ENCODE peak calls at places on chromosomes 12 and 14, in nine cellular contexts. One of them, this sample, is unnamed.

GRCh38 chr12:113359133-113359938 is 949 bp downstream of the PLBD2 start:
- DNase-seq in mesendoderm: no peak
- DNase-seq in left ventricle myocardium inferior: peak; percentile 70
- DNase-seq in endothelial cell of umbilical vein: no peak
- DNase-seq in breast epithelium: no peak
- DNase-seq in fibroblast of lung: peak; percentile 30
- DNase-seq in CD8-positive, alpha-beta memory T cell: peak; percentile 6
- DNase-seq in colonic mucosa: peak; percentile 52
- DNase-seq in cardiac muscle cell: peak; percentile 53
- DNase-seq in this sample: peak; percentile 20

GRCh38 chr14:64501326-64502171 is 2.1 kb downstream of the ZBTB25 start:
- DNase-seq in left ventricle myocardium inferior: peak; percentile 66
- DNase-seq in breast epithelium: peak; percentile 28
- DNase-seq in fibroblast of lung: peak; percentile 82
- DNase-seq in colonic mucosa: peak; percentile 72
- DNase-seq in mesendoderm: peak; percentile 67
- DNase-seq in endothelial cell of umbilical vein: peak; percentile 46
- DNase-seq in CD8-positive, alpha-beta memory T cell: no peak
- DNase-seq in cardiac muscle cell: peak; percentile 88
- DNase-seq in this sample: peak; percentile 68

GRCh38 chr12:39272934-39273770 is 169.8 kb downstream of the KIF21A start:
- DNase-seq in breast epithelium: no peak
- DNase-seq in mesendoderm: peak; percentile 51
- DNase-seq in CD8-positive, alpha-beta memory T cell: no peak
- DNase-seq in endothelial cell of umbilical vein: peak; percentile 67
- DNase-seq in left ventricle myocardium inferior: no peak
- DNase-seq in colonic mucosa: peak; percentile 45
- DNase-seq in fibroblast of lung: peak; percentile 39
- DNase-seq in cardiac muscle cell: peak; percentile 59
- DNase-seq in this sample: peak; percentile 20

GRCh38 chr14:61567838-61568571 is 127.3 kb upstream of the HIF1A start:
- DNase-seq in CD8-positive, alpha-beta memory T cell: no peak
- DNase-seq in fibroblast of lung: no peak
- DNase-seq in cardiac muscle cell: no peak
- DNase-seq in mesendoderm: peak; percentile 52
- DNase-seq in left ventricle myocardium inferior: no peak
- DNase-seq in endothelial cell of umbilical vein: no peak
- DNase-seq in colonic mucosa: no peak
- DNase-seq in breast epithelium: no peak
- DNase-seq in this sample: no peak

GRCh38 chr14:100654025-100654813 is 67.0 kb upstream of the BEGAIN start:
- DNase-seq in CD8-positive, alpha-beta memory T cell: no peak
- DNase-seq in cardiac muscle cell: no peak
- DNase-seq in colonic mucosa: no peak
- DNase-seq in breast epithelium: no peak
- DNase-seq in fibroblast of lung: no peak
- DNase-seq in endothelial cell of umbilical vein: no peak
- DNase-seq in left ventricle myocardium inferior: no peak
- DNase-seq in mesendoderm: no peak
- DNase-seq in this sample: no peak

GRCh38 chr12:80441921-80442320 is 2.1 kb upstream of the PTPRQ start:
- DNase-seq in left ventricle myocardium inferior: no peak
- DNase-seq in CD8-positive, alpha-beta memory T cell: no peak
- DNase-seq in endothelial cell of umbilical vein: peak; percentile 58
- DNase-seq in mesendoderm: no peak
- DNase-seq in fibroblast of lung: peak; percentile 95
- DNase-seq in breast epithelium: no peak
- DNase-seq in colonic mucosa: no peak
- DNase-seq in cardiac muscle cell: peak; percentile 81
- DNase-seq in this sample: no peak

GRCh38 chr12:127194176-127194575 is 1072.8 kb upstream of the TMEM132C start:
- DNase-seq in fibroblast of lung: peak; percentile 61
- DNase-seq in CD8-positive, alpha-beta memory T cell: no peak
- DNase-seq in colonic mucosa: no peak
- DNase-seq in endothelial cell of umbilical vein: no peak
- DNase-seq in mesendoderm: no peak
- DNase-seq in breast epithelium: no peak
- DNase-seq in left ventricle myocardium inferior: no peak
- DNase-seq in cardiac muscle cell: no peak
- DNase-seq in this sample: no peak

GRCh38 chr12:23899434-23899833 is 50.0 kb downstream of the SOX5 start:
- DNase-seq in left ventricle myocardium inferior: no peak
- DNase-seq in endothelial cell of umbilical vein: no peak
- DNase-seq in CD8-positive, alpha-beta memory T cell: no peak
- DNase-seq in fibroblast of lung: no peak
- DNase-seq in breast epithelium: no peak
- DNase-seq in colonic mucosa: no peak
- DNase-seq in mesendoderm: no peak
- DNase-seq in cardiac muscle cell: peak; percentile 12
- DNase-seq in this sample: no peak

GRCh38 chr12:120096671-120097202 is 19.8 kb downstream of the RAB35 start:
- DNase-seq in cardiac muscle cell: no peak
- DNase-seq in colonic mucosa: no peak
- DNase-seq in endothelial cell of umbilical vein: no peak
- DNase-seq in left ventricle myocardium inferior: no peak
- DNase-seq in CD8-positive, alpha-beta memory T cell: no peak
- DNase-seq in mesendoderm: no peak
- DNase-seq in breast epithelium: no peak
- DNase-seq in fibroblast of lung: no peak
- DNase-seq in this sample: no peak

GRCh38 chr14:55877942-55878341 is 240.3 kb upstream of the PELI2 start:
- DNase-seq in colonic mucosa: no peak
- DNase-seq in mesendoderm: no peak
- DNase-seq in breast epithelium: no peak
- DNase-seq in CD8-positive, alpha-beta memory T cell: no peak
- DNase-seq in endothelial cell of umbilical vein: no peak
- DNase-seq in cardiac muscle cell: peak; percentile 78
- DNase-seq in fibroblast of lung: peak; percentile 32
- DNase-seq in left ventricle myocardium inferior: no peak
- DNase-seq in this sample: no peak

GRCh38 chr14:63276492-63277342 is 42.0 kb downstream of the GPHB5 start:
- DNase-seq in mesendoderm: peak; percentile 59
- DNase-seq in colonic mucosa: no peak
- DNase-seq in cardiac muscle cell: peak; percentile 72
- DNase-seq in breast epithelium: no peak
- DNase-seq in endothelial cell of umbilical vein: peak; percentile 64
- DNase-seq in CD8-positive, alpha-beta memory T cell: no peak
- DNase-seq in left ventricle myocardium inferior: no peak
- DNase-seq in fibroblast of lung: peak; percentile 65
- DNase-seq in this sample: no peak

GRCh38 chr12:104462931-104463339 is 6.2 kb downstream of the CHST11 start:
- DNase-seq in colonic mucosa: no peak
- DNase-seq in CD8-positive, alpha-beta memory T cell: peak; percentile 59
- DNase-seq in mesendoderm: no peak
- DNase-seq in breast epithelium: no peak
- DNase-seq in cardiac muscle cell: no peak
- DNase-seq in endothelial cell of umbilical vein: peak; percentile 50
- DNase-seq in fibroblast of lung: no peak
- DNase-seq in left ventricle myocardium inferior: no peak
- DNase-seq in this sample: peak; percentile 24

GRCh38 chr14:54364555-54365415 is 32.0 kb upstream of the CDKN3 start:
- DNase-seq in breast epithelium: peak; percentile 48
- DNase-seq in endothelial cell of umbilical vein: peak; percentile 86
- DNase-seq in colonic mucosa: no peak
- DNase-seq in CD8-positive, alpha-beta memory T cell: no peak
- DNase-seq in cardiac muscle cell: peak; percentile 89
- DNase-seq in mesendoderm: no peak
- DNase-seq in fibroblast of lung: peak; percentile 86
- DNase-seq in left ventricle myocardium inferior: peak; percentile 61
- DNase-seq in this sample: no peak
- H3K4me1 ChIP-seq in breast epithelium: no peaks in the 10 kb centered on the region
- H3K4me1 ChIP-seq in endothelial cell of umbilical vein: peaks cover 38% of the 10 kb centered on the region
- H3K4me1 ChIP-seq in colonic mucosa: no peaks in the 10 kb centered on the region
- H3K4me1 ChIP-seq in CD8-positive, alpha-beta memory T cell: no peaks in the 10 kb centered on the region
- H3K4me1 ChIP-seq in cardiac muscle cell: no peaks in the 10 kb centered on the region
- H3K4me1 ChIP-seq in mesendoderm: peaks cover 7% of the 10 kb centered on the region
- H3K4me1 ChIP-seq in fibroblast of lung: peaks cover 3% of the 10 kb centered on the region
- H3K4me1 ChIP-seq in left ventricle myocardium inferior: peaks cover 44% of the 10 kb centered on the region
- H3K4me1 ChIP-seq in this sample: no peaks in the 10 kb centered on the region

GRCh38 chr12:95205685-95206084 is 11.6 kb downstream of the FGD6 start:
- DNase-seq in endothelial cell of umbilical vein: peak; percentile 84
- DNase-seq in CD8-positive, alpha-beta memory T cell: no peak
- DNase-seq in cardiac muscle cell: peak; percentile 86
- DNase-seq in breast epithelium: peak; percentile 40
- DNase-seq in mesendoderm: peak; percentile 84
- DNase-seq in left ventricle myocardium inferior: no peak
- DNase-seq in colonic mucosa: no peak
- DNase-seq in fibroblast of lung: peak; percentile 89
- DNase-seq in this sample: no peak

GRCh38 chr12:95206916-95207315 is 10.4 kb downstream of the FGD6 start:
- DNase-seq in left ventricle myocardium inferior: no peak
- DNase-seq in CD8-positive, alpha-beta memory T cell: no peak
- DNase-seq in breast epithelium: no peak
- DNase-seq in fibroblast of lung: no peak
- DNase-seq in colonic mucosa: no peak
- DNase-seq in mesendoderm: no peak
- DNase-seq in cardiac muscle cell: no peak
- DNase-seq in endothelial cell of umbilical vein: no peak
- DNase-seq in this sample: no peak

GRCh38 chr12:95207407-95207806 is 9.9 kb downstream of the FGD6 start:
- DNase-seq in CD8-positive, alpha-beta memory T cell: no peak
- DNase-seq in mesendoderm: no peak
- DNase-seq in endothelial cell of umbilical vein: no peak
- DNase-seq in left ventricle myocardium inferior: no peak
- DNase-seq in cardiac muscle cell: no peak
- DNase-seq in breast epithelium: no peak
- DNase-seq in fibroblast of lung: no peak
- DNase-seq in colonic mucosa: no peak
- DNase-seq in this sample: no peak

GRCh38 chr12:95205016-95205415 is 12.3 kb downstream of the FGD6 start:
- DNase-seq in CD8-positive, alpha-beta memory T cell: no peak
- DNase-seq in endothelial cell of umbilical vein: no peak
- DNase-seq in cardiac muscle cell: no peak
- DNase-seq in left ventricle myocardium inferior: no peak
- DNase-seq in colonic mucosa: no peak
- DNase-seq in mesendoderm: no peak
- DNase-seq in fibroblast of lung: no peak
- DNase-seq in breast epithelium: no peak
- DNase-seq in this sample: no peak

GRCh38 chr12:95208678-95209077 is 8.6 kb downstream of the FGD6 start:
- DNase-seq in cardiac muscle cell: no peak
- DNase-seq in left ventricle myocardium inferior: no peak
- DNase-seq in colonic mucosa: no peak
- DNase-seq in endothelial cell of umbilical vein: no peak
- DNase-seq in fibroblast of lung: no peak
- DNase-seq in CD8-positive, alpha-beta memory T cell: no peak
- DNase-seq in mesendoderm: peak; percentile 48
- DNase-seq in breast epithelium: no peak
- DNase-seq in this sample: no peak
- H3K27ac ChIP-seq in cardiac muscle cell: no peak overlapping the region
- H3K27ac ChIP-seq in left ventricle myocardium inferior: no peak overlapping the region
- H3K27ac ChIP-seq in colonic mucosa: no peak overlapping the region
- H3K27ac ChIP-seq in endothelial cell of umbilical vein: no peak overlapping the region
- H3K27ac ChIP-seq in fibroblast of lung: no peak overlapping the region
- H3K27ac ChIP-seq in CD8-positive, alpha-beta memory T cell: no peak overlapping the region
- H3K27ac ChIP-seq in mesendoderm: no peak overlapping the region
- H3K27ac ChIP-seq in breast epithelium: no peak overlapping the region
- H3K27ac ChIP-seq in this sample: no peak overlapping the region

DNA sequence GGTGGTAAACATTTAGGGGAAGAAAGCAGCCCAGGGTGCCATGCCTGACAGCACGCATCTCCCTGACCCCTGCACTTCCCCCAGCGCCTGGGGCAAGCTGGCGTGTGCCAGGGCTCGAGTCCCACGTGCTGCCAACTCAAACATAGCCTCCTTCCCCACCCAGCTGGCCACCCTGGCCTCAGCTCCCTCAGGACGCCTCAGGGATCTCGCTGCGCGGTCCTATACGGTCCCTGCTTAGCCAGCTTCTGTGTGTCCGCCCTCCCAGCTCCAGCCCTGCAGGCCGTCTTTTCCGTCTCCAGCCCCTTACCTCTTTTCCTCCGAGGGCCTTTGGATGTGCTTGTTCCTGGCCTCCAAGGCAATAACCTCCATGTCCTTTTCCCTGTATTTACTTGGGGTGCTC is 71.0 kb downstream of the TESC start:
- DNase-seq in CD8-positive, alpha-beta memory T cell: no peak
- DNase-seq in endothelial cell of umbilical vein: no peak
- DNase-seq in breast epithelium: no peak
- DNase-seq in mesendoderm: no peak
- DNase-seq in colonic mucosa: no peak
- DNase-seq in fibroblast of lung: no peak
- DNase-seq in cardiac muscle cell: no peak
- DNase-seq in left ventricle myocardium inferior: no peak
- DNase-seq in this sample: no peak
- H3K4me1 ChIP-seq in CD8-positive, alpha-beta memory T cell: no peaks in the 10 kb centered on the region
- H3K4me1 ChIP-seq in endothelial cell of umbilical vein: no peaks in the 10 kb centered on the region
- H3K4me1 ChIP-seq in breast epithelium: peaks cover 4% of the 10 kb centered on the region
- H3K4me1 ChIP-seq in mesendoderm: no peaks in the 10 kb centered on the region
- H3K4me1 ChIP-seq in colonic mucosa: no peaks in the 10 kb centered on the region
- H3K4me1 ChIP-seq in fibroblast of lung: no peaks in the 10 kb centered on the region
- H3K4me1 ChIP-seq in cardiac muscle cell: peaks cover 22% of the 10 kb centered on the region
- H3K4me1 ChIP-seq in left ventricle myocardium inferior: peaks cover 64% of the 10 kb centered on the region
- H3K4me1 ChIP-seq in this sample: peaks cover 8% of the 10 kb centered on the region

GRCh38 chr12:3271639-3272038 is 194.5 kb downstream of the TSPAN9 start:
- DNase-seq in cardiac muscle cell: no peak
- DNase-seq in CD8-positive, alpha-beta memory T cell: no peak
- DNase-seq in breast epithelium: no peak
- DNase-seq in left ventricle myocardium inferior: no peak
- DNase-seq in fibroblast of lung: no peak
- DNase-seq in mesendoderm: no peak
- DNase-seq in endothelial cell of umbilical vein: no peak
- DNase-seq in colonic mucosa: no peak
- DNase-seq in this sample: no peak

GRCh38 chr12:3274664-3275063 is 197.5 kb downstream of the TSPAN9 start:
- DNase-seq in colonic mucosa: no peak
- DNase-seq in left ventricle myocardium inferior: peak; percentile 54
- DNase-seq in cardiac muscle cell: no peak
- DNase-seq in mesendoderm: no peak
- DNase-seq in breast epithelium: no peak
- DNase-seq in endothelial cell of umbilical vein: no peak
- DNase-seq in CD8-positive, alpha-beta memory T cell: no peak
- DNase-seq in fibroblast of lung: no peak
- DNase-seq in this sample: no peak

GRCh38 chr12:3272958-3273357 is 195.8 kb downstream of the TSPAN9 start:
- DNase-seq in CD8-positive, alpha-beta memory T cell: no peak
- DNase-seq in colonic mucosa: no peak
- DNase-seq in endothelial cell of umbilical vein: no peak
- DNase-seq in left ventricle myocardium inferior: no peak
- DNase-seq in fibroblast of lung: no peak
- DNase-seq in cardiac muscle cell: no peak
- DNase-seq in mesendoderm: no peak
- DNase-seq in breast epithelium: no peak
- DNase-seq in this sample: no peak

GRCh38 chr12:3275171-3276041 is 198.2 kb downstream of the TSPAN9 start:
- DNase-seq in CD8-positive, alpha-beta memory T cell: peak; percentile 42
- DNase-seq in fibroblast of lung: peak; percentile 56
- DNase-seq in colonic mucosa: peak; percentile 73
- DNase-seq in endothelial cell of umbilical vein: peak; percentile 48
- DNase-seq in left ventricle myocardium inferior: peak; percentile 80
- DNase-seq in mesendoderm: peak; percentile 59
- DNase-seq in breast epithelium: peak; percentile 51
- DNase-seq in cardiac muscle cell: peak; percentile 77
- DNase-seq in this sample: peak; percentile 71

DNA sequence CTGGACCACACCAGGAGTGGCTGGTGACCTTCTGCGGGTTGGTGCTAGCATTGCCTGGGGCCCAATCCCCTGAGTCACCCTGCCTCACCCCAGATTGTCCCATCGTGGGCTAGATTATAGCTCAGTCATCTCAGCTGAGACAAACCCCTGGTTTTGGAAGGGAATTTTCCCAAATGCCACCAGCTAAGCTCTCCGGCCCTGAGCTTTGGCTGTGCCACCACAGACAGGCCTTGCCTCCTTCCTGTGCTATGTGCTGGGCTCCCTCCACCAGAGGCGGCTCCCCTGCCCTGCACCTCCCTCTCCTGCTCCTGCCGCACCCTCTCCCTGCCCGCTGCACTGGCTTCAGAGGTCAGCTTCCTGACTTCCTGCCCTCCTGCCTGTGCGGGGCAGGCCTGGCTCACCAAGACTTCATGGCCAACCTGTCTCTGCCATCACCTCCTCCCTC is 196.3 kb downstream of the TSPAN9 start:
- DNase-seq in cardiac muscle cell: no peak
- DNase-seq in CD8-positive, alpha-beta memory T cell: no peak
- DNase-seq in left ventricle myocardium inferior: no peak
- DNase-seq in endothelial cell of umbilical vein: no peak
- DNase-seq in fibroblast of lung: peak; percentile 71
- DNase-seq in colonic mucosa: no peak
- DNase-seq in mesendoderm: no peak
- DNase-seq in breast epithelium: no peak
- DNase-seq in this sample: no peak
- H3K27ac ChIP-seq in cardiac muscle cell: no peak overlapping the region
- H3K27ac ChIP-seq in CD8-positive, alpha-beta memory T cell: no peak overlapping the region
- H3K27ac ChIP-seq in left ventricle myocardium inferior: peak overlapping the region; percentile 71
- H3K27ac ChIP-seq in endothelial cell of umbilical vein: no peak overlapping the region
- H3K27ac ChIP-seq in fibroblast of lung: no peak overlapping the region
- H3K27ac ChIP-seq in colonic mucosa: no peak overlapping the region
- H3K27ac ChIP-seq in mesendoderm: no peak overlapping the region
- H3K27ac ChIP-seq in breast epithelium: no peak overlapping the region
- H3K27ac ChIP-seq in this sample: no peak overlapping the region